ENCODE peak calls at places on chromosome 17, in ten cellular contexts. S is pancreas, T is neural progenitor cell, K is psoas muscle, P is mucosa of descending colon, I is A549, B is lung, E is esophagus squamous epithelium, G is right atrium auricular region, H is cardiac muscle cell. W is an unnamed sample. For H3K4me1, the result is how much of the 10 kb centered on the place peaks cover.

GRCh38 chr17:34562387-34562786 is 17.0 kb upstream of the TMEM132E start:
- DNase-seq in S (no peak), T (peak), K (no peak), P (no peak), I (peak), B (no peak), E (no peak), G (no peak), H (no peak), W (peak)

GRCh38 chr17:17623904-17624303 is 32.4 kb upstream of the PEMT start:
- DNase-seq in S (no peak), T (no peak), K (no peak), P (no peak), I (no peak), B (no peak), E (no peak), G (no peak), H (no peak), W (no peak)

GRCh38 chr17:73820686-73821448 is 176.6 kb upstream of the SDK2 start:
- DNase-seq in S (no peak), T (peak), K (no peak), P (peak), I (no peak), B (no peak), E (no peak), G (no peak), H (peak), W (peak)

GRCh38 chr17:73025041-73025440 is 67.4 kb downstream of the SLC39A11 start:
- DNase-seq in S (no peak), T (no peak), K (no peak), P (no peak), I (no peak), B (no peak), E (no peak), G (no peak), H (no peak), W (no peak)

GRCh38 chr17:81035389-81036127 is 607 bp downstream of the BAIAP2 start:
- DNase-seq in S (peak), T (peak), K (peak), P (no peak), I (no peak), B (no peak), E (no peak), G (no peak), H (peak), W (no peak)

GRCh38 chr17:1792495-1793446 is 30.9 kb downstream of the SERPINF1 start:
- DNase-seq in S (peak), T (no peak), K (peak), P (no peak), I (no peak), B (no peak), E (no peak), G (no peak), H (no peak), W (peak)

GRCh38 chr17:41544497-41544896 is 16.4 kb upstream of the KRT19 start:
- DNase-seq in S (no peak), T (peak), K (no peak), P (peak), I (peak), B (no peak), E (no peak), G (no peak), H (no peak), W (peak)

GRCh38 chr17:78958556-78959191 is 21.0 kb downstream of the LGALS3BP start:
- DNase-seq in S (no peak), T (no peak), K (no peak), P (peak), I (peak), B (no peak), E (no peak), G (no peak), H (peak), W (no peak)

GRCh38 chr17:73658821-73659220 is 14.6 kb upstream of the SDK2 start:
- DNase-seq in S (no peak), T (no peak), K (no peak), P (peak), I (no peak), B (peak), E (no peak), G (no peak), H (no peak), W (no peak)

GRCh38 chr17:50100921-50101345 is 5.8 kb downstream of the PDK2 start:
- DNase-seq in S (peak), T (no peak), K (no peak), P (no peak), I (no peak), B (no peak), E (no peak), G (no peak), H (no peak), W (no peak)

GRCh38 chr17:79746955-79747507 is 16.3 kb downstream of the ENPP7 start:
- DNase-seq in S (no peak), T (peak), K (no peak), P (no peak), I (no peak), B (no peak), E (no peak), G (no peak), H (peak), W (no peak)

GRCh38 chr17:30173649-30174048 is 57.0 kb downstream of the NSRP1 start:
- DNase-seq in S (no peak), T (no peak), K (no peak), P (no peak), I (no peak), B (no peak), E (no peak), G (no peak), H (peak), W (no peak)

GRCh38 chr17:2955931-2956582 is 107.3 kb downstream of the OR1D5 start:
- DNase-seq in S (no peak), T (no peak), K (no peak), P (no peak), I (no peak), B (no peak), E (no peak), G (no peak), H (no peak), W (peak)

GRCh38 chr17:869067-869466 is 86.9 kb downstream of the MRM3 start:
- DNase-seq in S (no peak), T (no peak), K (peak), P (no peak), I (no peak), B (no peak), E (no peak), G (peak), H (peak), W (no peak)

GRCh38 chr17:47695664-47696376 is 1.9 kb downstream of the TBKBP1 start:
- DNase-seq in S (no peak), T (no peak), K (no peak), P (no peak), I (no peak), B (no peak), E (no peak), G (no peak), H (no peak), W (no peak)

GRCh38 chr17:70119961-70120360 is 44.9 kb downstream of the KCNJ16 start:
- DNase-seq in S (no peak), T (no peak), K (no peak), P (no peak), I (no peak), B (no peak), E (no peak), G (no peak), H (peak), W (no peak)

GRCh38 chr17:80986046-80986445 is 5.6 kb upstream of the CHMP6 start:
- DNase-seq in S (no peak), T (no peak), K (no peak), P (no peak), I (no peak), B (no peak), E (no peak), G (no peak), H (no peak), W (no peak)

GRCh38 chr17:64780096-64781012 is 118.2 kb upstream of the SMURF2 start:
- DNase-seq in S (peak), T (peak), K (peak), P (peak), I (peak), B (peak), E (no peak), G (no peak), H (no peak), W (peak)

GRCh38 chr17:47190770-47191169 is 1.7 kb upstream of the CDC27 start:
- DNase-seq in S (no peak), T (no peak), K (no peak), P (no peak), I (no peak), B (no peak), E (no peak), G (no peak), H (no peak), W (no peak)

GRCh38 chr17:74296548-74296936 is 22.5 kb downstream of the DNAI2 start:
- DNase-seq in S (peak), T (peak), K (peak), P (peak), I (peak), B (peak), E (no peak), G (peak), H (peak), W (peak)

GRCh38 chr17:320809-321385 is 31.7 kb downstream of the RPH3AL start:
- DNase-seq in S (no peak), T (peak), K (peak), P (no peak), I (peak), B (no peak), E (no peak), G (no peak), H (peak), W (no peak)

GRCh38 chr17:63275318-63275967 is 170.7 kb downstream of the CYB561 start:
- DNase-seq in S (no peak), T (no peak), K (no peak), P (no peak), I (peak), B (no peak), E (no peak), G (no peak), H (peak), W (no peak)

GRCh38 chr17:29243792-29244191 is 2.9 kb upstream of the CRYBA1 start:
- DNase-seq in S (no peak), T (peak), K (no peak), P (no peak), I (peak), B (no peak), E (no peak), G (no peak), H (no peak), W (peak)

GRCh38 chr17:38798614-38799500 is 499 bp downstream of the PIP4K2B start:
- DNase-seq in S (peak), T (peak), K (no peak), P (peak), I (peak), B (peak), E (peak), G (peak), H (peak), W (no peak)

GRCh38 chr17:75390982-75391381 is 14.5 kb downstream of the GRB2 start:
- DNase-seq in S (no peak), T (no peak), K (no peak), P (no peak), I (no peak), B (no peak), E (no peak), G (no peak), H (peak), W (no peak)

GRCh38 chr17:76134911-76135809 is 5.9 kb downstream of the FOXJ1 start:
- DNase-seq in S (no peak), T (peak), K (no peak), P (no peak), I (no peak), B (no peak), E (no peak), G (no peak), H (no peak), W (no peak)

GRCh38 chr17:38925263-38925995 is at the start of gene LASP1NB:
- DNase-seq in S (no peak), T (peak), K (peak), P (no peak), I (no peak), B (no peak), E (no peak), G (peak), H (peak), W (peak)

GRCh38 chr17:73718912-73719311 is 74.7 kb upstream of the SDK2 start:
- DNase-seq in S (no peak), T (no peak), K (no peak), P (peak), I (no peak), B (no peak), E (no peak), G (no peak), H (no peak), W (no peak)

GRCh38 chr17:17722081-17722905 is 41.0 kb downstream of the RAI1 start:
- DNase-seq in S (no peak), T (peak), K (no peak), P (no peak), I (no peak), B (no peak), E (no peak), G (no peak), H (no peak), W (peak)

GRCh38 chr17:49241040-49241439 is 10.5 kb upstream of the PHOSPHO1 start:
- DNase-seq in S (no peak), T (no peak), K (no peak), P (no peak), I (no peak), B (no peak), E (no peak), G (no peak), H (no peak), W (no peak)

GRCh38 chr17:78817123-78817522 is 23.5 kb downstream of the USP36 start:
- DNase-seq in S (peak), T (no peak), K (peak), P (peak), I (no peak), B (no peak), E (no peak), G (no peak), H (no peak), W (no peak)

GRCh38 chr17:40065041-40065770 is 2.4 kb downstream of the THRA start:
- DNase-seq in S (peak), T (peak), K (no peak), P (peak), I (peak), B (no peak), E (no peak), G (no peak), H (peak), W (no peak)

GRCh38 chr17:62676952-62677596 is 49.6 kb downstream of the MRC2 start:
- DNase-seq in S (no peak), T (no peak), K (no peak), P (no peak), I (no peak), B (no peak), E (no peak), G (no peak), H (no peak), W (no peak)

GRCh38 chr17:67474081-67474661 is 97.1 kb downstream of the PITPNC1 start:
- DNase-seq in S (no peak), T (peak), K (peak), P (no peak), I (no peak), B (no peak), E (no peak), G (peak), H (peak), W (no peak)

GRCh38 chr17:39955726-39956225 is 7.0 kb upstream of the GSDMA start:
- DNase-seq in S (no peak), T (no peak), K (no peak), P (no peak), I (no peak), B (no peak), E (no peak), G (no peak), H (no peak), W (no peak)

GRCh38 chr17:32319548-32319905 is 22.4 kb downstream of the C17orf75 start:
- DNase-seq in S (peak), T (peak), K (peak), P (peak), I (peak), B (peak), E (peak), G (peak), H (peak), W (peak)

GRCh38 chr17:79515110-79515509 is 95.7 kb downstream of the RBFOX3 start:
- DNase-seq in S (no peak), T (no peak), K (no peak), P (no peak), I (no peak), B (no peak), E (no peak), G (no peak), H (no peak), W (no peak)

DNA sequence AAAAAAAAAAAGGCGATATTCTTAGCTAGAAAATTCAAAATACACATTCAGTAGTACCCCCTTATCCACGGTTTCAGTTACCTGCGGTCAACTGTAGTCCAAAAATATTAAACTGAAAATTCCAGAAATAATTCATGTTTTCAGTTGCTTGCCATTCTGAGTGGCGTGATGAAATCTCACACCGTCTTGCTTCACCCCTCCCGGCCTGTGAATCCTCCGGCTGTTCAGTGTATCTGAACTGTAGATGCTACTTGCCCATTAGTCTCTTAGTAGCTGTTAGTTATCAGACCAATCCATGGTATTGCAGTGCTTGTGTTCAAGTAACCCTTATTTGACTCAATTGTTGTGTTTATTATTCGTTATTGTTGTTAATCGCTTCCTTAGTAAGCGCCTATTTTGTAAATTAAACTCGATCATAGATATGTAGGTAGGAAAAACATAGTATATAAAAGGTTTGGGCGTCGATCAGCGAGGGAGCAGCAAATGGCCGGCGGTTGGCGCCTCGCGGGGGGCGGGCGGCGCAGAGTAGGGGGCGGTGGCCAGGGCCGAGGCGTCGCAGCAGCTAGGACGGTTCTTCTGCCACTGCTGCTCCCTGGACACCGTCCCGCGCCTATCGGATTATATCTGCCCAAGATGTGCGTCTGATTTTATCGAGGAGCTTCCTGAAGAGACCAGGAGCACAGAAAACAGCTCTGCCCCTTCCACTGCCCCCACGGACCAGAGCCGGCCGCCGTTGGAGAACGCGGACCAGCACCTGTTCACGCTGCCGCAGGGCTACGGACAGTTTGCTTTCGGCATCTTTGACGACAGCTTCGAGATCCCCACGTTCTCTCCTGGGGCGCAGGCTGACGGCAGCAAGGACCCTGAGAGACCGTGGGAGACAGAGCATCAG is 39.8 kb upstream of the AKAP1 start:
- DNase-seq in S (peak), T (no peak), K (peak), P (no peak), I (no peak), B (no peak), E (no peak), G (no peak), H (no peak), W (peak)
- H3K4me3 ChIP-seq in S (peak), T (no peak), K (peak), P (no peak), I (no peak), B (no peak), E (peak), G (peak), H (no peak), W (peak)

DNA sequence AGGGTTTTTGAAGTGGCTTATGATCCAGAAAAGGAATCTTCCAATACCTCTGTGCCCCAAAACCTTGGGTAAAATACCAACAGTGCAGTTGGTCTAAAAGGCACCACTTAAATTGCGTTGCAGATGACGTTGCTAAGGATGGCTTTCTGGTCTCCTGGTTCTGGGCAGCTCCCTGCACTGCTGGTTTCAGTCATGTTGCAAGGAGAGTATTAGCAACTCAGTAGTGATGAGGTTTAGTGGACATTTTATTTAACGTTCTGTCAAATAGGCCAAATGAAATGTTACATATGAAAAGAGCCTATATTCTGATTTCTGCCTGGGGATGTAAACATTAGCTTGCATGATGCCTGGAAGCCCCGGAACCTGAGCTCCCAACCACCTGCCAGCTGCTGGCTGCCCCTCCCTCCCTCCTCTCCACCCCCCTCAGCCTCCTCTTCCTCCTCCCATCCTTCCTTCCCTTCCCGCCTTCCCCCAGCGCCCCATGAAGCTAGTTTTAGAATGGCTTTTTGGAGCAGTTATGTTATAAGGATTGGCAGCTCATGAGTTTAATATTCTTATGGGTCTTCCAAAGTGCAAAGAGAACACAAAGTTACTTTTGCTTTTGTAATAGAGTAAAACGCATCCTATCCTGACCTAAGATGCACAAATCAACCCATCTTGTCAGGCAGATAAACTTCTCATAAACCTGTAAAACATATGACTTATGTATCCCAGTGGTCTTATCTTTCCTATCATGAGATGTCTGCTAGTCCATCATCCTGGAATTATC is 20.7 kb downstream of the CD7 start:
- DNase-seq in S (no peak), T (no peak), K (no peak), P (no peak), I (no peak), B (no peak), E (no peak), G (no peak), H (no peak), W (no peak)
- H3K4me1 ChIP-seq in S (under half), T (under half), K (under half), P (half or more), I (half or more), B (under half), E (half or more), G (under half), H (under half), W (under half)

DNA sequence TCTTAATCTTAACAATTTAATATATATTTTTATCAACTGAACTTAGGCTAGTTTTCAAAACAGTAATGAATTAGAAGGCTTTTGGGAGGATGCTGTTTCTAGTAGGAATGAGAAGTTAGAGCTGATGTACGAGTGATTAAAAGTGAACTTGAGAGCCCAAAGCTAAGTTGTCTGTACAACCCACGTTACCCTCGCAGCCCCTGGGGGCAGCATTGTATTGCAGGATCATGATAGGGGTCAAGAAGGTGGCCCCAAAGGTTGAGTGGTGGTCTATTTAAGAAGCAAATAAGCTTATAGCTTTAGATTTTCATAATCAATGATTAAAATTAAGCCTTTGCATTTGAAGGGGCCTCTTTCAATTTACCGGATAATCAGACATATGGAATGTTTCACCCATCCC is 33.7 kb upstream of the ALDH3A2 start:
- DNase-seq in S (no peak), T (no peak), K (no peak), P (no peak), I (no peak), B (no peak), E (no peak), G (no peak), H (no peak), W (no peak)
- TF ChIP-seq CTCF in S (no peak), T (no peak), K (no peak), P (no peak), I (no peak), B (no peak), E (no peak), G (no peak), H (no peak), W (peak)

DNA sequence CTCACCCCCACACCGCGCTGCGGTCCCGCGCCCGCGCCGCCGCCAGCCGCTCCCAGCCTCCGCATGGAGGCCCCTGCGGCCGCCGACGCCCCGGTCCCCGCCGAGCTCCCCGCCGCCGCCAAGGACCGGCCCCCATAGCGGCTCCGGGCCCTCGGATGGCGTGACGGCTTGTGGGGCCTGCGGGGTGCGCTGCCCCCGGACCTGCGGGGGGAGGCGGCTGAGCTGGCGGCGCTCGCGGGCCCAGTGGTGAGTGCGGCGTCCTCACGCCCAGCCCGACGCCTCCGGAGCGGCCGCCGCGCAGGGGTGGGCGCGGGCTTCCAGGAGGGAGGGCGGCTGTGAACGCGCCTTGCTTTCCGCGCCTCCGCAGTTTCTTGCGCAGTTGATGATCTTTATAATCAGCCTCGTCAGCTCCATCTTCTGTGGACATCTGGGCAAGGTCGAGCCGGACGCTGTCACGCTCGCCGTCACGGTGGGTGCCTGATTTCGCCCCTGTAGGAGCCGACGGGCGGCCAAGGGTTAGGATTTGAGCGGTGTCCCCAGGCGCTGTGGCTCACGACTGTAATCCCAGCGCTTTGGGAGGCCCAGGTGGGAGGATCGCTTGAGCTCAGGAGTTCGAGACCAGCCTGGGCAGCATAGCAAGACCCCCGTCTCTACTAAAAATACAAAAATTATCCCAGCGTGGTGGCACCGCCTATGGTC is 46.4 kb downstream of the SLC47A1 start:
- DNase-seq in S (no peak), T (peak), K (peak), P (no peak), I (no peak), B (no peak), E (no peak), G (no peak), H (peak), W (no peak)
- H3K4me3 ChIP-seq in S (peak), T (peak), K (peak), P (no peak), I (no peak), B (peak), E (peak), G (peak), H (peak), W (no peak)